ENCODE peak calls at places on chromosomes 13 and 19, in six cellular contexts. K is HCT116, V is ovary, U is esophagus squamous epithelium, W is GM23248, O is colonic mucosa. J is an unnamed sample. For H3K4me1 and H3K9me3, the result is how much of the 10 kb centered on the place peaks cover.

GRCh38 chr19:1602091-1602707 is 3.1 kb downstream of the UQCR11 start:
- DNase-seq in K (no peak), V (no peak), U (no peak), W (no peak), O (no peak), J (no peak)

GRCh38 chr19:11617207-11618062 is 20.2 kb downstream of the ZNF627 start:
- DNase-seq in K (no peak), V (no peak), U (no peak), W (no peak), O (no peak), J (no peak)

GRCh38 chr19:16588089-16588823 is 16.0 kb upstream of the SLC35E1 start:
- DNase-seq in K (no peak), V (no peak), U (no peak), W (no peak), O (peak), J (no peak)

GRCh38 chr13:93559718-93560117 is 333.1 kb downstream of the GPC6 start:
- DNase-seq in K (no peak), V (no peak), U (no peak), W (peak), O (no peak), J (no peak)

GRCh38 chr19:28977826-28978225 is 235.1 kb downstream of the UQCRFS1 start:
- DNase-seq in K (no peak), V (no peak), U (no peak), W (peak), O (no peak), J (no peak)

GRCh38 chr13:82758056-82758455 is 1124.2 kb downstream of the SLITRK1 start:
- DNase-seq in K (peak), V (no peak), U (no peak), W (peak), O (no peak), J (no peak)

GRCh38 chr19:4678881-4679379 is 8.8 kb upstream of the MYDGF start:
- DNase-seq in K (peak), V (peak), U (no peak), W (peak), O (peak), J (no peak)

GRCh38 chr13:75258159-75258782 is 223.7 kb downstream of the TBC1D4 start:
- DNase-seq in K (peak), V (no peak), U (no peak), W (peak), O (no peak), J (no peak)

GRCh38 chr13:24215732-24216131 is 55.2 kb downstream of the SPATA13 start:
- DNase-seq in K (no peak), V (peak), U (no peak), W (peak), O (no peak), J (peak)

GRCh38 chr13:71613347-71613746 is 253.7 kb downstream of the DACH1 start:
- DNase-seq in K (no peak), V (no peak), U (no peak), W (no peak), O (no peak), J (no peak)

GRCh38 chr19:50551034-50551712 is 17.1 kb downstream of the LRRC4B start:
- DNase-seq in K (no peak), V (no peak), U (no peak), W (no peak), O (no peak), J (no peak)

GRCh38 chr13:64688893-64689677 is 2541.1 kb downstream of the PCDH9 start:
- DNase-seq in K (no peak), V (no peak), U (no peak), W (peak), O (no peak), J (no peak)

GRCh38 chr13:48437381-48437780 is 24.5 kb upstream of the LPAR6 start:
- DNase-seq in K (no peak), V (peak), U (no peak), W (no peak), O (peak), J (no peak)

GRCh38 chr13:44300895-44301638 is 72.6 kb upstream of the SERP2 start:
- DNase-seq in K (peak), V (peak), U (no peak), W (peak), O (no peak), J (peak)

GRCh38 chr19:2213799-2214198 is 22.3 kb downstream of the PLEKHJ1 start:
- DNase-seq in K (no peak), V (no peak), U (no peak), W (no peak), O (no peak), J (no peak)

GRCh38 chr19:50793558-50794065 is 3.4 kb downstream of the ACP4 start:
- DNase-seq in K (no peak), V (no peak), U (no peak), W (no peak), O (no peak), J (no peak)

GRCh38 chr13:94480672-94481145 is 1.2 kb upstream of the DCT start:
- DNase-seq in K (no peak), V (no peak), U (no peak), W (peak), O (no peak), J (no peak)

GRCh38 chr19:45450042-45450380 is 17.8 kb upstream of the FOSB start:
- DNase-seq in K (no peak), V (no peak), U (no peak), W (no peak), O (peak), J (no peak)

GRCh38 chr13:75480691-75481175 is 1.2 kb downstream of the TBC1D4 start:
- DNase-seq in K (peak), V (peak), U (no peak), W (peak), O (peak), J (peak)

GRCh38 chr19:18481505-18482222 is 40.2 kb downstream of the ELL start:
- DNase-seq in K (no peak), V (no peak), U (no peak), W (no peak), O (no peak), J (no peak)

GRCh38 chr13:20993211-20993610 is 68.2 kb downstream of the LATS2 start:
- DNase-seq in K (no peak), V (no peak), U (no peak), W (peak), O (no peak), J (no peak)
- H3K4me1 ChIP-seq in K (under half), V (under half), U (under half), W (under half), O (under half), J (under half)

GRCh38 chr19:36972594-36972993 is 56.5 kb downstream of the ZNF568 start:
- DNase-seq in K (no peak), V (no peak), U (no peak), W (peak), O (no peak), J (no peak)
- H3K9me3 ChIP-seq in K (under half), V (under half), U (under half), W (under half), O (under half), J (under half)

GRCh38 chr13:39575641-39576238 is 27.3 kb downstream of the LHFPL6 start:
- DNase-seq in K (no peak), V (no peak), U (no peak), W (no peak), O (no peak), J (no peak)

GRCh38 chr13:39581177-39581576 is 21.8 kb downstream of the LHFPL6 start:
- DNase-seq in K (no peak), V (no peak), U (no peak), W (no peak), O (no peak), J (no peak)

GRCh38 chr13:39577833-39578232 is 25.2 kb downstream of the LHFPL6 start:
- DNase-seq in K (no peak), V (no peak), U (no peak), W (no peak), O (no peak), J (no peak)

GRCh38 chr13:39578821-39579291 is 24.1 kb downstream of the LHFPL6 start:
- DNase-seq in K (no peak), V (no peak), U (no peak), W (no peak), O (no peak), J (no peak)

DNA sequence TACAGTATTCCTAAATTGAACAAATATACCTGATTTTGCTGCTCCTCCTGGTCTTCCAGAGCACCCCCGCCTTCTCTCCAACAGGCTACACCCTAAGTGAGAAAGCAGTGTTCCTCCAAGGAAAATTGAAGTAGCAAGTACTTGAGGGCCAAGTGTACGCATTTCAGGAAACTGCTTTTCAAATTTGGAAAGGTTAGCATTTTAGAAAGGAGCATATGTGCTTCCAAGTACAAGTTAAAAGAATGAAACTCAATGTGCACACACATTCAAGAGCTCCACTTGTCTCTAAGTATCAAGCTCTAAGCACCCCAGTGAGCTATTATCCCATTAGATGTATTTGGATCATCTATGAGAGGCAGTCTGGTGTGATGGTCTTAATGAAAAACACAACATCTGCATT is 25.8 kb downstream of the LHFPL6 start:
- DNase-seq in K (no peak), V (no peak), U (no peak), W (no peak), O (no peak), J (no peak)
- H3K4me1 ChIP-seq in K (under half), V (under half), U (under half), W (under half), O (under half), J (under half)

GRCh38 chr19:19677579-19677978 is 8.9 kb downstream of the ZNF101 start:
- DNase-seq in K (no peak), V (no peak), U (no peak), W (no peak), O (no peak), J (no peak)
- H3K9me3 ChIP-seq in K (under half), V (under half), U (half or more), W (under half), O (under half), J (under half)

J was measured in breast epithelium.